ENCODE peak calls at places on chromosomes 2 and 18, in ten cellular contexts. One of them, this sample, is unnamed.

GRCh38 chr18:7601249-7601620 is 34.1 kb downstream of the PTPRM start:
- DNase-seq in fibroblast of mammary gland: peak
- DNase-seq in body of pancreas: no peak
- DNase-seq in HCT116: no peak
- DNase-seq in PC-9: no peak
- DNase-seq in GM12865: no peak
- DNase-seq in AG09309: no peak
- DNase-seq in CD8-positive, alpha-beta T cell: no peak
- DNase-seq in NB4: peak
- DNase-seq in osteoblast: peak
- DNase-seq in this sample: peak

GRCh38 chr2:178271629-178272333 is 77.5 kb downstream of the OSBPL6 start:
- DNase-seq in body of pancreas: peak
- DNase-seq in GM12865: no peak
- DNase-seq in HCT116: no peak
- DNase-seq in osteoblast: no peak
- DNase-seq in fibroblast of mammary gland: peak
- DNase-seq in AG09309: peak
- DNase-seq in NB4: no peak
- DNase-seq in CD8-positive, alpha-beta T cell: no peak
- DNase-seq in PC-9: no peak
- DNase-seq in this sample: peak

GRCh38 chr2:234853739-234854138 is 98.1 kb upstream of the SH3BP4 start:
- DNase-seq in NB4: no peak
- DNase-seq in AG09309: no peak
- DNase-seq in body of pancreas: no peak
- DNase-seq in GM12865: no peak
- DNase-seq in HCT116: no peak
- DNase-seq in PC-9: no peak
- DNase-seq in osteoblast: no peak
- DNase-seq in CD8-positive, alpha-beta T cell: no peak
- DNase-seq in fibroblast of mammary gland: peak
- DNase-seq in this sample: no peak

GRCh38 chr2:23616630-23617029 is 231.7 kb downstream of the KLHL29 start:
- DNase-seq in AG09309: no peak
- DNase-seq in fibroblast of mammary gland: no peak
- DNase-seq in GM12865: no peak
- DNase-seq in osteoblast: no peak
- DNase-seq in CD8-positive, alpha-beta T cell: no peak
- DNase-seq in body of pancreas: no peak
- DNase-seq in NB4: no peak
- DNase-seq in HCT116: no peak
- DNase-seq in PC-9: no peak
- DNase-seq in this sample: no peak

GRCh38 chr18:43312891-43313290 is 35.6 kb upstream of the SYT4 start:
- DNase-seq in body of pancreas: no peak
- DNase-seq in HCT116: no peak
- DNase-seq in PC-9: no peak
- DNase-seq in GM12865: no peak
- DNase-seq in osteoblast: no peak
- DNase-seq in NB4: no peak
- DNase-seq in CD8-positive, alpha-beta T cell: no peak
- DNase-seq in AG09309: no peak
- DNase-seq in fibroblast of mammary gland: peak
- DNase-seq in this sample: peak

GRCh38 chr2:159098374-159098773 is 129.9 kb downstream of the TANC1 start:
- DNase-seq in fibroblast of mammary gland: no peak
- DNase-seq in body of pancreas: no peak
- DNase-seq in GM12865: no peak
- DNase-seq in PC-9: peak
- DNase-seq in NB4: no peak
- DNase-seq in HCT116: no peak
- DNase-seq in AG09309: no peak
- DNase-seq in CD8-positive, alpha-beta T cell: no peak
- DNase-seq in osteoblast: no peak
- DNase-seq in this sample: no peak

GRCh38 chr2:157895531-157895930 is 19.4 kb upstream of the ACVR1 start:
- DNase-seq in NB4: no peak
- DNase-seq in PC-9: no peak
- DNase-seq in GM12865: no peak
- DNase-seq in CD8-positive, alpha-beta T cell: no peak
- DNase-seq in osteoblast: no peak
- DNase-seq in AG09309: no peak
- DNase-seq in HCT116: no peak
- DNase-seq in fibroblast of mammary gland: peak
- DNase-seq in body of pancreas: no peak
- DNase-seq in this sample: no peak

GRCh38 chr2:31032475-31032874 is 105.8 kb downstream of the GALNT14 start:
- DNase-seq in CD8-positive, alpha-beta T cell: no peak
- DNase-seq in AG09309: no peak
- DNase-seq in body of pancreas: no peak
- DNase-seq in GM12865: no peak
- DNase-seq in fibroblast of mammary gland: no peak
- DNase-seq in NB4: peak
- DNase-seq in osteoblast: no peak
- DNase-seq in HCT116: no peak
- DNase-seq in PC-9: no peak
- DNase-seq in this sample: no peak

GRCh38 chr18:6482198-6482977 is 67.7 kb upstream of the L3MBTL4 start:
- DNase-seq in HCT116: no peak
- DNase-seq in body of pancreas: peak
- DNase-seq in AG09309: peak
- DNase-seq in GM12865: peak
- DNase-seq in NB4: peak
- DNase-seq in osteoblast: peak
- DNase-seq in fibroblast of mammary gland: peak
- DNase-seq in CD8-positive, alpha-beta T cell: no peak
- DNase-seq in PC-9: no peak
- DNase-seq in this sample: peak

GRCh38 chr2:28274911-28275685 is 117.6 kb upstream of the FOSL2 start:
- DNase-seq in PC-9: peak
- DNase-seq in osteoblast: peak
- DNase-seq in HCT116: peak
- DNase-seq in fibroblast of mammary gland: peak
- DNase-seq in NB4: peak
- DNase-seq in body of pancreas: no peak
- DNase-seq in CD8-positive, alpha-beta T cell: no peak
- DNase-seq in AG09309: peak
- DNase-seq in GM12865: peak
- DNase-seq in this sample: peak

GRCh38 chr2:19736191-19736831 is 165.5 kb downstream of the TTC32 start:
- DNase-seq in AG09309: no peak
- DNase-seq in CD8-positive, alpha-beta T cell: no peak
- DNase-seq in fibroblast of mammary gland: peak
- DNase-seq in GM12865: no peak
- DNase-seq in HCT116: no peak
- DNase-seq in PC-9: no peak
- DNase-seq in osteoblast: no peak
- DNase-seq in body of pancreas: no peak
- DNase-seq in NB4: no peak
- DNase-seq in this sample: peak

GRCh38 chr18:31618801-31619200 is 27.1 kb downstream of the TTR start:
- DNase-seq in NB4: no peak
- DNase-seq in fibroblast of mammary gland: no peak
- DNase-seq in PC-9: no peak
- DNase-seq in body of pancreas: no peak
- DNase-seq in osteoblast: no peak
- DNase-seq in HCT116: no peak
- DNase-seq in AG09309: no peak
- DNase-seq in CD8-positive, alpha-beta T cell: no peak
- DNase-seq in GM12865: no peak
- DNase-seq in this sample: no peak

GRCh38 chr2:24883946-24884345 is 36.1 kb downstream of the ADCY3 start:
- DNase-seq in GM12865: no peak
- DNase-seq in HCT116: no peak
- DNase-seq in osteoblast: no peak
- DNase-seq in fibroblast of mammary gland: peak
- DNase-seq in body of pancreas: peak
- DNase-seq in AG09309: no peak
- DNase-seq in PC-9: no peak
- DNase-seq in CD8-positive, alpha-beta T cell: no peak
- DNase-seq in NB4: no peak
- DNase-seq in this sample: no peak

GRCh38 chr2:24881623-24882022 is 38.4 kb downstream of the ADCY3 start:
- DNase-seq in fibroblast of mammary gland: no peak
- DNase-seq in AG09309: no peak
- DNase-seq in body of pancreas: no peak
- DNase-seq in CD8-positive, alpha-beta T cell: no peak
- DNase-seq in HCT116: no peak
- DNase-seq in osteoblast: no peak
- DNase-seq in NB4: peak
- DNase-seq in PC-9: no peak
- DNase-seq in GM12865: no peak
- DNase-seq in this sample: no peak

GRCh38 chr2:24877646-24878045 is 42.4 kb downstream of the ADCY3 start:
- DNase-seq in CD8-positive, alpha-beta T cell: no peak
- DNase-seq in osteoblast: no peak
- DNase-seq in body of pancreas: no peak
- DNase-seq in fibroblast of mammary gland: no peak
- DNase-seq in GM12865: no peak
- DNase-seq in AG09309: no peak
- DNase-seq in PC-9: no peak
- DNase-seq in HCT116: no peak
- DNase-seq in NB4: no peak
- DNase-seq in this sample: no peak

GRCh38 chr2:24878341-24878740 is 41.7 kb downstream of the ADCY3 start:
- DNase-seq in HCT116: no peak
- DNase-seq in osteoblast: no peak
- DNase-seq in NB4: no peak
- DNase-seq in PC-9: no peak
- DNase-seq in CD8-positive, alpha-beta T cell: no peak
- DNase-seq in fibroblast of mammary gland: no peak
- DNase-seq in body of pancreas: no peak
- DNase-seq in AG09309: no peak
- DNase-seq in GM12865: no peak
- DNase-seq in this sample: no peak

GRCh38 chr2:24881158-24881557 is 38.9 kb downstream of the ADCY3 start:
- DNase-seq in body of pancreas: no peak
- DNase-seq in HCT116: no peak
- DNase-seq in CD8-positive, alpha-beta T cell: no peak
- DNase-seq in NB4: no peak
- DNase-seq in osteoblast: peak
- DNase-seq in AG09309: no peak
- DNase-seq in GM12865: no peak
- DNase-seq in PC-9: no peak
- DNase-seq in fibroblast of mammary gland: no peak
- DNase-seq in this sample: no peak
- H3K4me3 ChIP-seq in body of pancreas: no peak
- H3K4me3 ChIP-seq in HCT116: no peak
- H3K4me3 ChIP-seq in CD8-positive, alpha-beta T cell: no peak
- H3K4me3 ChIP-seq in NB4: no peak
- H3K4me3 ChIP-seq in osteoblast: no peak
- H3K4me3 ChIP-seq in AG09309: no peak
- H3K4me3 ChIP-seq in GM12865: no peak
- H3K4me3 ChIP-seq in PC-9: no peak
- H3K4me3 ChIP-seq in fibroblast of mammary gland: no peak
- H3K4me3 ChIP-seq in this sample: no peak

DNA sequence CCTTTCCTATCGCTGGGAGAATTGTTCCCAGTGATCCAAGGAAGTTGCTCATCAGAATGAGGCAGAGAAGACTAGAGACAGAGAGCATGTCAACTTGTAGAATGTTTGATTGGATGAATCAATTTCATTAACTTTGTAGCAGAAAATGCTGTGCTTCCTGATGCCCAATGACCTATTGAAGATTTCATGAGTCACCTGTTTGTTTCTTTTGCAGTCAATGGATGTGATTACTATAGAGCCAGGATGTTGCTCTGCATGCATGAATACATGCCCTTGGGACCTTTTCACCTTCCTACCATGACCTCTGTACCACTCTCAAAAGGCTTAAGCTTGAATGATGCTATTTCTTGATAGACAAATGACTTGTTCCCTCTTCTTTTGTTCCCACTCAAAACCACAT is 23.3 kb downstream of the SCG2 start:
- DNase-seq in HCT116: no peak
- DNase-seq in NB4: no peak
- DNase-seq in PC-9: peak
- DNase-seq in CD8-positive, alpha-beta T cell: no peak
- DNase-seq in fibroblast of mammary gland: peak
- DNase-seq in osteoblast: no peak
- DNase-seq in GM12865: no peak
- DNase-seq in AG09309: no peak
- DNase-seq in body of pancreas: no peak
- DNase-seq in this sample: no peak
- TF ChIP-seq CTCF in HCT116: no peak
- TF ChIP-seq CTCF in NB4: no peak
- TF ChIP-seq CTCF in PC-9: no peak
- TF ChIP-seq CTCF in CD8-positive, alpha-beta T cell: no peak
- TF ChIP-seq CTCF in fibroblast of mammary gland: no peak
- TF ChIP-seq CTCF in osteoblast: no peak
- TF ChIP-seq CTCF in GM12865: no peak
- TF ChIP-seq CTCF in AG09309: no peak
- TF ChIP-seq CTCF in body of pancreas: no peak
- TF ChIP-seq CTCF in this sample: no peak

GRCh38 chr18:38768504-38768903 is 1202.9 kb upstream of the CELF4 start:
- DNase-seq in GM12865: no peak
- DNase-seq in osteoblast: no peak
- DNase-seq in CD8-positive, alpha-beta T cell: no peak
- DNase-seq in PC-9: no peak
- DNase-seq in body of pancreas: no peak
- DNase-seq in AG09309: no peak
- DNase-seq in NB4: no peak
- DNase-seq in fibroblast of mammary gland: no peak
- DNase-seq in HCT116: no peak
- DNase-seq in this sample: no peak
- H3K4me3 ChIP-seq in GM12865: no peak
- H3K4me3 ChIP-seq in osteoblast: no peak
- H3K4me3 ChIP-seq in CD8-positive, alpha-beta T cell: no peak
- H3K4me3 ChIP-seq in PC-9: no peak
- H3K4me3 ChIP-seq in body of pancreas: no peak
- H3K4me3 ChIP-seq in AG09309: no peak
- H3K4me3 ChIP-seq in NB4: no peak
- H3K4me3 ChIP-seq in fibroblast of mammary gland: no peak
- H3K4me3 ChIP-seq in HCT116: no peak
- H3K4me3 ChIP-seq in this sample: no peak

GRCh38 chr18:47342566-47342965 is 91.1 kb upstream of the SKOR2 start:
- DNase-seq in PC-9: no peak
- DNase-seq in AG09309: no peak
- DNase-seq in body of pancreas: no peak
- DNase-seq in osteoblast: no peak
- DNase-seq in fibroblast of mammary gland: no peak
- DNase-seq in GM12865: no peak
- DNase-seq in CD8-positive, alpha-beta T cell: no peak
- DNase-seq in NB4: no peak
- DNase-seq in HCT116: no peak
- DNase-seq in this sample: no peak

GRCh38 chr18:47343291-47343690 is 91.8 kb upstream of the SKOR2 start:
- DNase-seq in body of pancreas: no peak
- DNase-seq in NB4: no peak
- DNase-seq in CD8-positive, alpha-beta T cell: no peak
- DNase-seq in HCT116: no peak
- DNase-seq in AG09309: no peak
- DNase-seq in PC-9: no peak
- DNase-seq in GM12865: no peak
- DNase-seq in osteoblast: no peak
- DNase-seq in fibroblast of mammary gland: peak
- DNase-seq in this sample: no peak

GRCh38 chr18:47345291-47345690 is 93.8 kb upstream of the SKOR2 start:
- DNase-seq in osteoblast: no peak
- DNase-seq in PC-9: no peak
- DNase-seq in NB4: no peak
- DNase-seq in body of pancreas: no peak
- DNase-seq in fibroblast of mammary gland: no peak
- DNase-seq in AG09309: no peak
- DNase-seq in GM12865: no peak
- DNase-seq in HCT116: no peak
- DNase-seq in CD8-positive, alpha-beta T cell: no peak
- DNase-seq in this sample: no peak

GRCh38 chr18:47345996-47346395 is 94.5 kb upstream of the SKOR2 start:
- DNase-seq in NB4: no peak
- DNase-seq in CD8-positive, alpha-beta T cell: no peak
- DNase-seq in HCT116: no peak
- DNase-seq in body of pancreas: no peak
- DNase-seq in GM12865: no peak
- DNase-seq in osteoblast: no peak
- DNase-seq in AG09309: no peak
- DNase-seq in fibroblast of mammary gland: no peak
- DNase-seq in PC-9: no peak
- DNase-seq in this sample: no peak
- TF ChIP-seq CTCF in NB4: no peak
- TF ChIP-seq CTCF in CD8-positive, alpha-beta T cell: no peak
- TF ChIP-seq CTCF in HCT116: no peak
- TF ChIP-seq CTCF in body of pancreas: no peak
- TF ChIP-seq CTCF in GM12865: no peak
- TF ChIP-seq CTCF in osteoblast: no peak
- TF ChIP-seq CTCF in AG09309: no peak
- TF ChIP-seq CTCF in fibroblast of mammary gland: no peak
- TF ChIP-seq CTCF in PC-9: no peak
- TF ChIP-seq CTCF in this sample: no peak